ENCODE peak calls at places on chromosomes 2 and 18, in four cellular contexts. H is GM23248; P is CD4-positive, alpha-beta memory T cell; D is fibroblast of mammary gland. M is an unnamed sample.
A peak's percentile ranks its signal among the peaks of the same experiment; 100 is the strongest.

GRCh38 chr2:237727363-237727762 is 71.2 kb upstream of the RBM44 start:
- DNase-seq in H (peak; percentile 66), P (no peak), D (peak; percentile 56), M (no peak)

GRCh38 chr2:76745605-76746004 is 776.6 kb downstream of the LRRTM4 start:
- DNase-seq in P (no peak), H (no peak), D (no peak), M (no peak)

GRCh38 chr2:159903404-159904126 is 105.6 kb upstream of the CD302 start:
- DNase-seq in P (peak; percentile 71), H (peak; percentile 61), D (peak; percentile 56), M (no peak)

GRCh38 chr2:72778410-72778809 is 47.4 kb downstream of the EXOC6B start:
- DNase-seq in D (peak; percentile 74), P (no peak), H (peak; percentile 69), M (no peak)

GRCh38 chr2:113876503-113877387 is 13.1 kb upstream of the ACTR3 start:
- DNase-seq in H (no peak), D (no peak), P (peak; percentile 72), M (no peak)

GRCh38 chr2:159518321-159519005 is 97.9 kb downstream of the BAZ2B start:
- DNase-seq in D (peak; percentile 11), P (no peak), H (no peak), M (no peak)

GRCh38 chr2:109702250-109702985 is 88.3 kb downstream of the SOWAHC start:
- DNase-seq in D (peak; percentile 46), H (peak; percentile 93), P (no peak), M (no peak)

GRCh38 chr2:128169933-128170709 is 79.1 kb downstream of the UGGT1 start:
- DNase-seq in H (no peak), P (no peak), D (no peak), M (no peak)

GRCh38 chr2:69166812-69167468 is 154.0 kb downstream of the ANTXR1 start:
- DNase-seq in P (no peak), H (no peak), D (no peak), M (no peak)

GRCh38 chr2:41414486-41415230 is 633.2 kb upstream of the PKDCC start:
- DNase-seq in D (peak; percentile 48), P (no peak), H (peak; percentile 35), M (no peak)

GRCh38 chr2:73174941-73175662 is 27.3 kb upstream of the NOTO start:
- DNase-seq in P (no peak), H (no peak), D (no peak), M (no peak)

GRCh38 chr18:13834501-13835015 is 10.6 kb downstream of the MC5R start:
- DNase-seq in P (no peak), D (no peak), H (no peak), M (no peak)

GRCh38 chr2:12014088-12014960 is 267.9 kb downstream of the LPIN1 start:
- DNase-seq in D (peak; percentile 46), H (peak; percentile 73), P (no peak), M (no peak)

GRCh38 chr2:171248205-171248662 is 87.5 kb upstream of the TLK1 start:
- DNase-seq in P (peak; percentile 65), H (no peak), D (no peak), M (no peak)

DNA sequence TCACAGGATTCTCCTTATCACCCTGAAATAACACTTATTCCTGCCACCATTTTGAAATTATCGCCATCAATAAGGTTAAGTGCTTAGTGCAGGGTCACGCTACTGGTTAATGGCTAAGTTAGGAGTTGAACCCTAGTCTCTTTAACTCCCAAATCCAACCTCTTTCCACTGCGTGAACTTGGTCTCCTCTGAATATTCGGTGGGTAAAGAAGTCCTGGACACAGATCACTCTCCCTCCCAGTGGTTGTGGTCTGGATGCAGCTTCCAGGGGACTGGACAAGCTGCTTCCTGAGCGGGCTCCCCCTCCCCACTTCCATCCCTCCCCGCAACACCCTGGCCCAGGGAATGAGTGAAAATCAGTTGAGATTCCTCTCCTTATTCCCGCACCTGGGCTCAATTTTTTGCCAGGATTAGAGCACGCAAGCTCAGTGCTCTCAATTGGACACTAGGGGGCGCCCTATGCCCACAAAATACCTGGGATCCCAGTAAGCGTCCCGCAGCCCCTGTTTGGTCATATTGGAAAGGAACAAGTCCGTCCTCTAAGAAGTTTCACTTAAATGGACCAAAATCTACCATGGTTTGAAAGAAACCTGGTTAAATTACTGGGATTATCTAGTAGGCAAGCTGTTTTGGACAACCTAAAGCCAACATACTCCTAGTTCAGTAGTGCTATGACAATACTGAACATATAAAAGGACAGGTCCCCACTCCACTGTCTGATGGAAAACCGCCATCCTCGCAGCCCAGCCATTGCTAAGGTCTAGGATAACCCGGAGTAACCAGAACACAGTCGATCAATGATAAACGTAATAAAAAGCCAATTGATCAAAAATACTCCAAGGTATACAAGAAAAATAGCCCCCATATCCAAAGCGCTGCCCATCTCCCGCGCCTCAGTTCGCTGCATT is 40.4 kb downstream of the DHRS9 start:
- DNase-seq in P (peak; percentile 70), D (peak; percentile 73), H (peak; percentile 75), M (peak; percentile 22)
- H3K4me3 ChIP-seq in P (no peak overlapping the region), D (no peak overlapping the region), H (no peak overlapping the region), M (no peak overlapping the region)

GRCh38 chr2:43312751-43313641 is 86.6 kb upstream of the ZFP36L2 start:
- DNase-seq in P (no peak), D (peak; percentile 77), H (peak; percentile 73), M (no peak)

GRCh38 chr2:43315482-43315881 is 89.1 kb upstream of the ZFP36L2 start:
- DNase-seq in P (no peak), D (no peak), H (no peak), M (no peak)

GRCh38 chr2:43314299-43314927 is 88.0 kb upstream of the ZFP36L2 start:
- DNase-seq in H (no peak), P (no peak), D (no peak), M (no peak)

GRCh38 chr2:43311276-43311675 is 84.9 kb upstream of the ZFP36L2 start:
- DNase-seq in H (peak; percentile 45), P (no peak), D (peak; percentile 66), M (no peak)

DNA sequence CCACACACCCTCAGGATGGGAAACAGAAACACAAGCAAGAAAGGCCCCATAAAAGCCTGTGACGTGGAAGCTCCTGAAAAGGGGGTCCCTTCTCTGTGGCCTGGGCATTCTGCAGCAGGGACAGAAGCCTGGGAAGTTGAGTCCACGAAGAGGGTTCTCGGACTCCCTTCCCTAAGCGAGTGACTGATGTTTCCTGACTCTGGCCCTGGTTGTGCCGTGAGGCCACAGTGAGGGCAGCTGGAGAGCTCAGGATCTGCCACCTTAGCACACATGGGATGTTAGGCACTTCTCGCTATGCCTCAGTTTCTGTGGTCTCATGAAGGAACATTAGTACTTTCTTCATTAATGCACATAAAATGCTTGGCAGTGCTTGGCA is 87.2 kb upstream of the ZFP36L2 start:
- DNase-seq in P (no peak), D (no peak), H (no peak), M (no peak)
- H3K4me3 ChIP-seq in P (no peak overlapping the region), D (no peak overlapping the region), H (no peak overlapping the region), M (no peak overlapping the region)

GRCh38 chr2:36858551-36859365 is 107.6 kb downstream of the STRN start:
- DNase-seq in H (no peak), P (no peak), D (no peak), M (no peak)
- H3K4me3 ChIP-seq in H (no peak overlapping the region), P (no peak overlapping the region), D (no peak overlapping the region), M (no peak overlapping the region)

GRCh38 chr2:127104881-127105655 is 1.9 kb downstream of the BIN1 start:
- DNase-seq in D (peak; percentile 47), P (no peak), H (peak; percentile 28), M (no peak)
- H3K4me3 ChIP-seq in D (peak overlapping the region; percentile 77), P (no peak overlapping the region), H (peak overlapping the region; percentile 80), M (peak overlapping the region; percentile 51)

DNA sequence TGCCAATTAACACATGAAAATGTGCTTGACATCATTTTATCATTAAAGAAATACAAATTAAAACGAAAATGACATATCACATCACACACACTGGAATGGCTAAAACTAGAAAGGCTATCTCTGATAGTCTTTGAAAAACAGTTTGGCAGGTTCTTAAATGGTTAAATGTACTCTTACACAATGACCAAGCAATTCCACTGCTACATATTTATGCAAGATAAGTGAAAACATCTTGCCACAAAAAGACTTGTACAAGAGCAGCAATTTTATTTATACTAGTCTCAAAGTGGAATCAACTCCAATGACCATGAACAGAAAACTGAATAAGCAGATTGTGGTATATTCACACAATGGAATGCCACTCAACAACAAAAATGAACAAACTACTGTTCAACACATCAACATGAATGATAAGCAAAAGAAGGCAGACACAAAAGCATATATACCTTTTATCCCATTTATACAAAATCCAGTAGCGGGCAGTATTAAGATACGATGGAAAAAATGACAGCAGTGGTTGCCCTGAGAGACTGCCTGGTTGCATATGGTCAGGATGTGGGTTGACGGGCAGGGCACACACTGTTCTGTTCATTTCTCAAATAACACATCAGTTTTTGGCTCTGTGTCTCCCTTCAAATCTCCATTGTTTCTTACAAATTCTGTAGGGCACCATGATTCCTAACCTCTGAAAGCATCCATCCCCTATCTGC is 25.3 kb downstream of the SP100 start:
- DNase-seq in H (peak; percentile 54), D (peak; percentile 57), P (peak; percentile 65), M (no peak)
- H3K4me3 ChIP-seq in H (no peak overlapping the region), D (no peak overlapping the region), P (no peak overlapping the region), M (no peak overlapping the region)

GRCh38 chr2:64093341-64093740 is 50.9 kb downstream of the PELI1 start:
- DNase-seq in H (no peak), D (no peak), P (no peak), M (no peak)
- H3K4me3 ChIP-seq in H (no peak overlapping the region), D (no peak overlapping the region), P (no peak overlapping the region), M (no peak overlapping the region)

GRCh38 chr2:112791019-112791418 is 6.7 kb upstream of the IL1A start:
- DNase-seq in H (no peak), D (no peak), P (no peak), M (no peak)
- H3K4me3 ChIP-seq in H (no peak overlapping the region), D (no peak overlapping the region), P (no peak overlapping the region), M (no peak overlapping the region)

GRCh38 chr2:46702537-46702936 is 213.1 kb downstream of the MCFD2 start:
- DNase-seq in P (no peak), D (no peak), H (peak; percentile 4), M (no peak)

GRCh38 chr2:46703588-46703987 is 212.0 kb downstream of the MCFD2 start:
- DNase-seq in H (peak; percentile 23), P (no peak), D (no peak), M (no peak)

GRCh38 chr2:46705663-46706062 is 209.9 kb downstream of the MCFD2 start:
- DNase-seq in P (no peak), D (no peak), H (peak; percentile 2), M (no peak)

GRCh38 chr2:46706264-46706983 is 209.2 kb downstream of the MCFD2 start:
- DNase-seq in D (peak; percentile 34), H (peak; percentile 54), P (no peak), M (no peak)

DNA sequence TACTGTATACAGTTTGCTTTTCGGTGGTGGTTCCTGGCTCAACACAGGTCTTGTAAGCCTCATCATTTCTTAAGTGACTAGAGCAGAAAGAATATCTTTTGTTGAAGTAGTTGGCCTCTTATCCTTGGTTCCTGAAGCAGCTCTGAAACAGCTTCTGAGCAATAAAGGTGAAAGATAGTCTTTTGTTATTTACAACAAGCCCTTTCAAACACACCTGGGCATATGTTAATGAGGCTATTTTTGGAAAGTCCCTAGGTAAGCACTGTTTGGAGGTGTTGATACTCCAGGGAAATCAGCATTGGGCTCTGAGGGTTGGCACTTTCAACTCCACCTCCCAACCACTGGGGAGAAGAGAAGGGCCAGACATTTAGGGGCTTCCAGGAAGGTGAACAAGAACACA is 211.0 kb downstream of the MCFD2 start:
- DNase-seq in P (no peak), D (no peak), H (no peak), M (no peak)
- H3K4me3 ChIP-seq in P (no peak overlapping the region), D (no peak overlapping the region), H (peak overlapping the region; percentile 93), M (no peak overlapping the region)

GRCh38 chr2:203346624-203347023 is 18.4 kb downstream of the ABI2 start:
- DNase-seq in D (no peak), P (no peak), H (no peak), M (no peak)
- H3K4me3 ChIP-seq in D (no peak overlapping the region), P (no peak overlapping the region), H (no peak overlapping the region), M (no peak overlapping the region)

M was measured in ovary.